ENCODE peak calls at places on chromosome X, in four cellular contexts. P is H1, B is IMR-90, N is mesendoderm. U is an unnamed sample. For H3K27me3, the result is how much of the 10 kb centered on the place peaks cover.

GRCh38 chrX:13082286-13083065 is 38.1 kb upstream of the FAM9C start:
- DNase-seq in B (no peak), N (no peak), P (no peak), U (no peak)

GRCh38 chrX:40570346-40571093 is 10.2 kb upstream of the ATP6AP2 start:
- DNase-seq in P (no peak), N (peak), B (no peak), U (no peak)

GRCh38 chrX:13717697-13718483 is 16.5 kb downstream of the TRAPPC2 start:
- DNase-seq in P (no peak), N (peak), B (peak), U (no peak)

GRCh38 chrX:43703211-43703791 is 47.2 kb downstream of the MAOA start:
- DNase-seq in P (no peak), B (peak), N (no peak), U (no peak)

GRCh38 chrX:51855698-51856097 is 37.7 kb upstream of the MAGED1 start:
- DNase-seq in N (no peak), B (no peak), P (no peak), U (no peak)

GRCh38 chrX:13377537-13377936 is 57.7 kb upstream of the ATXN3L start:
- DNase-seq in P (no peak), N (no peak), B (peak), U (no peak)

GRCh38 chrX:21800344-21800770 is 39.1 kb upstream of the MBTPS2 start:
- DNase-seq in P (no peak), N (no peak), B (peak), U (no peak)

GRCh38 chrX:51461053-51462050 is 35.0 kb downstream of the NUDT11 start:
- DNase-seq in B (peak), P (no peak), N (peak), U (peak)

GRCh38 chrX:87583679-87584078 is 66.1 kb downstream of the KLHL4 start:
- DNase-seq in N (peak), B (peak), P (peak), U (peak)

GRCh38 chrX:121456315-121456714 is 408.9 kb downstream of the GLUD2 start:
- DNase-seq in N (no peak), P (no peak), B (no peak), U (no peak)

GRCh38 chrX:124393659-124394058 is 47.3 kb downstream of the SH2D1A start:
- DNase-seq in B (no peak), P (no peak), N (no peak), U (no peak)

GRCh38 chrX:52359614-52360232 is 9.1 kb upstream of the XAGE2 start:
- DNase-seq in N (no peak), B (no peak), P (no peak), U (no peak)

GRCh38 chrX:38882894-38883620 is 81.8 kb downstream of the MID1IP1 start:
- DNase-seq in P (no peak), N (no peak), B (peak), U (no peak)

GRCh38 chrX:34884693-34885277 is 57.8 kb upstream of the FAM47B start:
- DNase-seq in B (peak), N (no peak), P (no peak), U (no peak)

GRCh38 chrX:53089224-53089842 is 4.6 kb upstream of the KANTR start:
- DNase-seq in B (peak), P (no peak), N (peak), U (no peak)

GRCh38 chrX:64894454-64895038 is 81.7 kb downstream of the ZC4H2 start:
- DNase-seq in P (peak), N (peak), B (peak), U (peak)

GRCh38 chrX:134898450-134898849 is 92.3 kb upstream of the SMIM10 start:
- DNase-seq in P (no peak), B (peak), N (no peak), U (no peak)

GRCh38 chrX:45956222-45956867 is 588.9 kb downstream of the ZNF674 start:
- DNase-seq in B (no peak), P (no peak), N (no peak), U (no peak)

GRCh38 chrX:14015941-14016340 is 13.8 kb downstream of the GEMIN8 start:
- DNase-seq in N (no peak), B (no peak), P (no peak), U (no peak)

GRCh38 chrX:116961872-116962582 is 499.3 kb upstream of the CT83 start:
- DNase-seq in B (no peak), N (peak), P (no peak), U (peak)

GRCh38 chrX:29580560-29580959 is 634.8 kb upstream of the MAGEB2 start:
- DNase-seq in B (no peak), P (no peak), N (no peak), U (no peak)
- H3K56ac ChIP-seq in B (no peak), P (no peak), N (no peak), U (no peak)

DNA sequence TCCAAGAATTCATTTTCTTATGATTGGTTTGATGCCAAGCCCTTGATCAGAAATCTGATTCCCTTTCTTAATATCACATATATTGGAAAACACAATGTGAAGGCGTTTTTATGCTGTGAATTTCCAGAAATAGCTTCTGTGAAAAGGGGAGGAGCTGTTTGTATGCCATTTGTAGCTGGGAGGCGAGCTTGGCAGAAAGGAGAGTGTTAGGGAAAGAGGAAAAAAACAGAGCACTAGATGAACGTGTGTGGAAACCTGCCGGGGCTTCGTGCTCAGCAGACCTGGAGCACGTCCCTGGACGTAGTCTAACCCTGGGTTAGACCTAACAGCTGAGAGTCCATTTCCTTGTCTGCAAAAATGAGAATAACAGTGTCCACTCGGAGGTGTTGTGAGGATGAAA is 3.4 kb downstream of the CLCN4 start:
- DNase-seq in B (no peak), P (no peak), N (peak), U (no peak)
- H3K18ac ChIP-seq in B (no peak), P (no peak), N (peak), U (no peak)

GRCh38 chrX:16436348-16437188 is 213.4 kb upstream of the S100G start:
- DNase-seq in B (peak), N (peak), P (peak), U (peak)

GRCh38 chrX:16435399-16435986 is 214.5 kb upstream of the S100G start:
- DNase-seq in N (no peak), P (no peak), B (no peak), U (no peak)

GRCh38 chrX:16431266-16431665 is 218.7 kb upstream of the S100G start:
- DNase-seq in B (no peak), P (no peak), N (no peak), U (no peak)

GRCh38 chrX:16429391-16429790 is 220.6 kb upstream of the S100G start:
- DNase-seq in P (no peak), B (peak), N (no peak), U (no peak)

DNA sequence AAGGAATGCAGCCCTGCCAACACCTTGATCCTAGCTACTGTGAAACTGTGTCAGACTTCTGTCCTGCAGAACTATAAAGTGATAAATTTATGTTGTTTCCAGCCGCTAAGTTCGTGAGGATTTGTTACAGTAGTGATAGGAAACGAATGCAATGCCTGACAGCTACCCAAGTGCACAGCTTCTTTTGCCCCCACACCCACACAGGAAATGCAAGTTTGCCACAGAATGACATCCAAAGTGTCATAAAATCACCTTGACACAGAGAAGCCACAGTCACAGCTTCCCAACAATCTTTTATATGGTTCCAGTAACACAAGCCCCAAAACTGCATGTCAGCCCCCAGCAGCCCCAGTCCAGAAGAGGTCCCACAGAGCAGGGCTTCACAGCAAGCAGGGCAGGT is 216.9 kb upstream of the S100G start:
- DNase-seq in B (no peak), P (no peak), N (no peak), U (no peak)
- H3K27me3 ChIP-seq in B (under half), P (under half), N (under half), U (under half)

DNA sequence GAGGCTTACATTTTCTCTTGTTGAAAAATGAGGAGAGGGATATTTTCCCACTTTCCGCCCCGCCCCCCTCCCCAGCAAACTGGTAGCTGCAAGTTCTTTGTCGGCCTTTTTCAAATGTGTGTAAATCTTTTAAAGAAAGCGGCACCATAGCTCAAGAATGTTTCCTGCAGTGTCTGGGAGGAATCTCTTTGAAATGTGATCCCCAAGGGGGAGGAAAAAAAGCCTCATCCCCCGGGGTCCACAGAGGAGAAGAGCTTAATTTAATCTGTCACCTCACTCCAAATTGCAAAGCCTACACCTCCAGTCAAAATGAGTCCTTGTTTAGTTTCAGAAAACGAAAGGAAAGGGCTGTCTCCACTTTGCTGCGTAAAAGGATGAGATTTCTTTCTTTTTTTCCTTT is 34.8 kb downstream of the ASMT start:
- DNase-seq in B (no peak), P (peak), N (peak), U (peak)
- H3K56ac ChIP-seq in B (no peak), P (no peak), N (no peak), U (no peak)

GRCh38 chrX:130120746-130121504 is 10.6 kb upstream of the ELF4 start:
- DNase-seq in P (no peak), B (peak), N (peak), U (peak)

GRCh38 chrX:130118941-130119640 is 8.8 kb upstream of the ELF4 start:
- DNase-seq in B (peak), N (no peak), P (no peak), U (no peak)

GRCh38 chrX:130117166-130117565 is 6.9 kb upstream of the ELF4 start:
- DNase-seq in N (no peak), B (no peak), P (no peak), U (no peak)

GRCh38 chrX:130120321-130120731 is 10.0 kb upstream of the ELF4 start:
- DNase-seq in N (peak), P (no peak), B (no peak), U (peak)

DNA sequence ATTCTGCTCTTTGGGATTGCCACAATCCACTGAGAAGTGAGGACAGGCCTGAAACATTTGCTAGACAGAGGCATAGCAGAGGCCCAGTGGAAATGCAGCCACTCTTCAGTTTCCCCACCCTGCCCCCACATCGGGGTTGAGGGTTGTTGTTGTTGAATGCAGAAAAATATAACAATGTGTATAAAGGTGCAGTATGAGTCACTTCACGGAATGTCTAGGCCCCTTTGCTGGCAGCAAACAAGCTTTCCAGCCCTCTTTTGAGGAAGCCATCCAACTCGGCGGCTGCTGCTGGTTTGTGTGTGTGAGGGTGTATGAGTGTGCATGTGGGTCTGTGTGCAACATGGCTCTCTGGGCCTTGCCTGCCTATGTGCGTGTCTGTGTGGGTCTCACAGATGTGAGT is 8.1 kb upstream of the ELF4 start:
- DNase-seq in P (no peak), B (peak), N (no peak), U (no peak)
- H3K18ac ChIP-seq in P (no peak), B (peak), N (no peak), U (no peak)

GRCh38 chrX:19190902-19191301 is 68.6 kb upstream of the ADGRG2 start:
- DNase-seq in P (no peak), B (no peak), N (no peak), U (no peak)
- H3K27me3 ChIP-seq in P (under half), B (under half), N (under half), U (under half)

DNA sequence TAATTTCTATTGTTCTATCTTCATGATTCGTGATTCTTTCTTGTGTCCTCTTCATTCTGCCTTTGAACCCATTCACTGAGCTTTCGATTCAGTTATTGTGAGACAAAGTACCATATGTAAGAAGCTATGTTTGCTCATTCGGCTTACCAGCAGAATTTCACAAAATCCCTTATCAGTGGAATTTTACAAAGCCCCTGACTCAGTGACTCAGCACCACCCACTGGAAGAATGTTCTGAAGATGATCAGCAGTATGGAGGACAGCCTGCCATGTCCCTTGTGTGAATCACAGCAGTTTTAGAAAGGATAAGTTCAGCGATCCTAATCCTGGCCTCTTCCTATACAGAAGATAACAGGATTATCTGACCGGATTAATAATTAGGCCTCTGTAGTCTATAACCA is 5.8 kb upstream of the UXT start:
- DNase-seq in P (no peak), B (peak), N (no peak), U (no peak)
- H3K56ac ChIP-seq in P (no peak), B (no peak), N (no peak), U (no peak)

DNA sequence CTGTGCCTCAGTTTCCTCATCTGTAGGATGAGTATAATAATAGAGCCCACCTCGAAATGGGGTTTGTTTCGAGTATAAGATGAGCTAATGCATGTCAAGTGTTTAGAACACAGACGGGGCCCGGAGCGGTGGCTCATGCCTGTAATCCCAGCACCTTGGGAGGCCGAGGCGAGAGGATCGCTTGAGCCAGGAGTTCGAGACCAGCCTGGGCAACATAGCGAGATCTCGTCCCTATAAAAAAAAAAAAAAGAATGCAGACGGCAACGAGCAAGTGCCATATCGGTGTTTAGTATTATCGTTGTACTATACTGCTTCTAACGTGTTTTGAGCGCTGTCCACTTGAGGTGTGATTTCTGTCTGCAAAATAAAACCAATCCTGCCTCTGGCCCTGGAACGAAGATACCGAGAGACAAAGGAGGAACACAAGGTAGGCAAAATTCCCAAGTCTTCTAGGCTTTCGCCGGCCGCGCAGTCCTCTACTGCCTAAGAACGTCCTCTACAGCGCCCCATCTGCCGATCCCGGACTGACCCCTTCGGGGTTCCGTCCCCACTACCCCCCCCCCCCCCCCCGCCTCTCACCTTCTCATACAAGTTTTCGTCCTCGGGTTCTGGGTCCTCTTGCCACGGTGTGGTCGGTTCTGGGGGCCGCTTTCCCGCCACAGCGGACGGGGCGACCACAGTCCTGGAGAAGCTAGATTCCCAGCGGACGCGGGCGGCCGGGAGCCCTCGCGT is 442 bp downstream of the NDUFB11 start:
- DNase-seq in P (no peak), N (no peak), B (peak), U (no peak)
- H3K18ac ChIP-seq in P (peak), N (no peak), B (no peak), U (peak)